ENCODE peak calls at places on chromosome 15, in nine cellular contexts. A is T-helper 9 cell; H is SJSA1; N is psoas muscle; E is stimulated activated CD4-positive, alpha-beta T cell treated with anti-CD3 and anti-CD28 coated beads, TNF-alpha, amount 100 ng/mL, for 4 hours; M is activated T-cell treated with anti-CD3 and anti-CD28 coated beads, Interleukin-2, amount 50 U/mL, for 1 hour; J is central memory CD4-positive, alpha-beta T cell; R is NCI-H187; S is GM10248. Y is an unnamed sample.

GRCh38 chr15:42498212-42499038 is 3.0 kb downstream of the SNAP23 start:
- DNase-seq in A (no peak), M (no peak), H (no peak), N (no peak), R (no peak), E (no peak), J (no peak), S (no peak), Y (no peak)

GRCh38 chr15:63752075-63752684 is 81.6 kb downstream of the HERC1 start:
- DNase-seq in N (no peak), E (no peak), S (peak; percentile 55), M (no peak), H (peak; percentile 29), R (no peak), J (peak; percentile 48), A (no peak), Y (peak; percentile 57)

GRCh38 chr15:101578443-101578894 is 73.7 kb downstream of the TM2D3 start:
- DNase-seq in H (no peak), S (peak; percentile 63), A (no peak), M (no peak), R (no peak), N (no peak), J (no peak), E (no peak), Y (no peak)

GRCh38 chr15:70334286-70334685 is 236.6 kb upstream of the TLE3 start:
- DNase-seq in E (no peak), N (no peak), S (no peak), M (no peak), H (no peak), J (no peak), R (no peak), A (no peak), Y (no peak)

GRCh38 chr15:87967951-87968350 is 288.6 kb downstream of the NTRK3 start:
- DNase-seq in H (no peak), E (no peak), S (no peak), M (no peak), J (no peak), N (no peak), A (no peak), R (no peak), Y (no peak)

GRCh38 chr15:99762288-99762687 is 29.1 kb upstream of the LYSMD4 start:
- DNase-seq in R (no peak), E (no peak), H (no peak), N (no peak), S (no peak), A (no peak), J (no peak), M (no peak), Y (no peak)

GRCh38 chr15:56428821-56429458 is 36.0 kb downstream of the MNS1 start:
- DNase-seq in R (no peak), N (no peak), S (peak; percentile 38), H (peak; percentile 9), A (no peak), J (no peak), E (no peak), M (no peak), Y (peak; percentile 32)

GRCh38 chr15:41661078-41661528 is 898 bp downstream of the MGA start:
- DNase-seq in N (no peak), A (no peak), R (no peak), H (no peak), J (no peak), S (peak; percentile 23), E (no peak), M (no peak), Y (peak; percentile 67)

GRCh38 chr15:36626984-36627383 is 47.6 kb downstream of the CDIN1 start:
- DNase-seq in N (no peak), E (no peak), M (no peak), H (no peak), S (no peak), A (no peak), R (no peak), J (no peak), Y (no peak)

GRCh38 chr15:55588818-55589122 is 625 bp upstream of the PYGO1 start:
- DNase-seq in R (no peak), J (no peak), M (no peak), A (no peak), E (no peak), N (no peak), H (no peak), S (no peak), Y (no peak)

GRCh38 chr15:41987925-41988275 is 15.5 kb upstream of the EHD4 start:
- DNase-seq in A (no peak), R (no peak), J (no peak), H (no peak), M (no peak), N (peak; percentile 35), S (no peak), E (no peak), Y (no peak)

GRCh38 chr15:81893182-81893833 is 152.5 kb downstream of the MEX3B start:
- DNase-seq in N (no peak), A (no peak), J (no peak), S (no peak), H (no peak), E (no peak), M (no peak), R (no peak), Y (peak; percentile 6)

GRCh38 chr15:23823508-23823907 is 136.4 kb upstream of the NDN start:
- DNase-seq in H (no peak), E (no peak), N (no peak), J (no peak), A (no peak), S (no peak), R (no peak), M (no peak), Y (no peak)

GRCh38 chr15:78051622-78052405 is 25.7 kb downstream of the TBC1D2B start:
- DNase-seq in R (no peak), S (no peak), N (no peak), J (no peak), H (no peak), M (no peak), A (no peak), E (no peak), Y (no peak)

GRCh38 chr15:39597751-39598185 is 16.9 kb downstream of the THBS1 start:
- DNase-seq in H (peak; percentile 40), J (no peak), N (no peak), A (no peak), S (no peak), R (no peak), M (no peak), E (no peak), Y (no peak)

GRCh38 chr15:74408385-74408784 is 25.4 kb downstream of the SEMA7A start:
- DNase-seq in S (no peak), H (no peak), A (no peak), M (no peak), J (no peak), N (no peak), E (no peak), R (no peak), Y (no peak)

GRCh38 chr15:96789999-96790398 is 459.5 kb downstream of the NR2F2 start:
- DNase-seq in A (no peak), J (no peak), N (no peak), E (no peak), H (no peak), R (no peak), S (no peak), M (no peak), Y (no peak)

GRCh38 chr15:88624156-88624970 is 3.2 kb downstream of the AEN start:
- DNase-seq in R (no peak), J (peak; percentile 69), H (no peak), S (peak; percentile 70), M (peak; percentile 65), N (no peak), E (no peak), A (peak; percentile 28), Y (no peak)

GRCh38 chr15:69751575-69751974 is 299.0 kb downstream of the RPLP1 start:
- DNase-seq in A (no peak), H (no peak), E (no peak), R (no peak), S (no peak), M (no peak), N (no peak), J (no peak), Y (no peak)

GRCh38 chr15:64284037-64284436 is 71.9 kb downstream of the CSNK1G1 start:
- DNase-seq in M (no peak), H (peak; percentile 22), E (no peak), J (no peak), N (no peak), S (no peak), R (no peak), A (no peak), Y (no peak)

GRCh38 chr15:49490963-49491362 is 67.9 kb downstream of the FGF7 start:
- DNase-seq in J (no peak), M (no peak), R (no peak), E (no peak), A (no peak), H (no peak), S (no peak), N (no peak), Y (no peak)

GRCh38 chr15:67504061-67504460 is 16.9 kb upstream of the C15orf61 start:
- DNase-seq in J (no peak), H (no peak), S (no peak), R (no peak), N (no peak), M (no peak), E (no peak), A (no peak), Y (no peak)

GRCh38 chr15:39936187-39936586 is 2.3 kb downstream of the EIF2AK4 start:
- DNase-seq in M (no peak), A (no peak), E (no peak), J (no peak), S (no peak), H (peak; percentile 45), N (no peak), R (no peak), Y (no peak)

GRCh38 chr15:34239151-34239761 is 14.4 kb downstream of the EMC4 start:
- DNase-seq in R (no peak), M (no peak), N (no peak), A (no peak), J (no peak), S (peak; percentile 32), H (peak; percentile 77), E (no peak), Y (no peak)